ENCODE peak calls at places on chromosomes 12 and 14, in six cellular contexts. A is astrocyte of the spinal cord; Y is A549; O is neural progenitor cell; B is foreskin fibroblast; S is CD4-positive, alpha-beta memory T cell. I is an unnamed sample.

GRCh38 chr14:87869619-87870583 is 123.1 kb downstream of the GALC start:
- DNase-seq in O (no peak), Y (no peak), B (peak; percentile 7), S (no peak), A (peak; percentile 68), I (peak; percentile 64)

GRCh38 chr14:68627868-68628604 is 164.8 kb downstream of the ZFP36L1 start:
- DNase-seq in O (peak; percentile 88), B (no peak), A (no peak), Y (no peak), S (peak; percentile 41), I (no peak)

GRCh38 chr14:79021756-79022155 is 851.6 kb downstream of the NRXN3 start:
- DNase-seq in Y (no peak), O (no peak), A (no peak), B (no peak), S (no peak), I (no peak)

GRCh38 chr12:62379026-62379722 is 87.5 kb upstream of the MON2 start:
- DNase-seq in A (peak; percentile 3), O (no peak), B (no peak), S (no peak), Y (no peak), I (peak; percentile 4)

GRCh38 chr12:29039013-29039412 is 110.1 kb upstream of the FAR2 start:
- DNase-seq in Y (no peak), B (peak; percentile 93), S (no peak), A (peak; percentile 60), O (no peak), I (peak; percentile 97)

GRCh38 chr12:126890097-126890496 is 1376.9 kb upstream of the TMEM132C start:
- DNase-seq in S (no peak), O (no peak), Y (no peak), B (no peak), A (no peak), I (no peak)

GRCh38 chr12:44015333-44015941 is 179.6 kb downstream of the TMEM117 start:
- DNase-seq in Y (peak; percentile 57), S (peak; percentile 46), A (peak; percentile 66), O (peak; percentile 65), B (peak; percentile 20), I (peak; percentile 7)

GRCh38 chr12:9669534-9669933 is at the start of gene CLEC2D:
- DNase-seq in A (no peak), S (peak; percentile 75), B (no peak), Y (no peak), O (no peak), I (no peak)

GRCh38 chr14:80455031-80455430 is 243.7 kb upstream of the DIO2 start:
- DNase-seq in O (no peak), S (no peak), A (no peak), Y (no peak), B (no peak), I (no peak)

GRCh38 chr12:116303929-116304328 is 26.4 kb upstream of the MED13L start:
- DNase-seq in A (no peak), Y (no peak), S (no peak), B (peak; percentile 54), O (no peak), I (no peak)

GRCh38 chr14:71322660-71323250 is 415.5 kb downstream of the PCNX1 start:
- DNase-seq in B (peak; percentile 40), A (peak; percentile 72), S (peak; percentile 51), Y (peak; percentile 42), O (peak; percentile 15), I (no peak)

GRCh38 chr14:28382460-28383220 is 383.9 kb upstream of the FOXG1 start:
- DNase-seq in S (no peak), A (peak; percentile 93), B (peak; percentile 26), Y (peak; percentile 91), O (no peak), I (peak; percentile 90)

GRCh38 chr12:50951112-50951511 is 1.2 kb upstream of the HIGD1C start:
- DNase-seq in A (no peak), S (no peak), B (no peak), O (no peak), Y (no peak), I (no peak)

GRCh38 chr12:95790912-95791849 is 617 bp upstream of the NTN4 start:
- DNase-seq in A (no peak), O (peak; percentile 57), S (peak; percentile 37), Y (peak; percentile 84), B (no peak), I (no peak)

GRCh38 chr12:78087363-78087675 is 256.6 kb downstream of the NAV3 start:
- DNase-seq in S (no peak), O (no peak), B (no peak), Y (no peak), A (peak; percentile 26), I (no peak)

GRCh38 chr14:105532111-105532623 is 5.8 kb downstream of the TMEM121 start:
- DNase-seq in O (no peak), A (no peak), B (no peak), S (no peak), Y (no peak), I (no peak)

GRCh38 chr14:24282736-24283135 is 11.3 kb upstream of the RABGGTA start:
- DNase-seq in B (no peak), A (no peak), S (no peak), Y (no peak), O (no peak), I (no peak)

GRCh38 chr14:104686624-104687517 is 2.5 kb upstream of the INF2 start:
- DNase-seq in A (no peak), O (peak; percentile 1), B (no peak), S (no peak), Y (no peak), I (no peak)

GRCh38 chr12:63844391-63845341 is at the start of gene SRGAP1:
- DNase-seq in Y (peak; percentile 69), B (peak; percentile 51), A (peak; percentile 80), S (no peak), O (peak; percentile 10), I (peak; percentile 41)

GRCh38 chr12:104181313-104181712 is 34.3 kb upstream of the TXNRD1 start:
- DNase-seq in B (peak; percentile 28), A (peak; percentile 42), Y (peak; percentile 63), S (no peak), O (no peak), I (peak; percentile 64)

GRCh38 chr14:68823434-68824206 is 30.8 kb upstream of the ZFP36L1 start:
- DNase-seq in S (no peak), Y (no peak), O (no peak), B (no peak), A (no peak), I (no peak)

GRCh38 chr14:22497144-22497423 is 91.9 kb downstream of the DAD1 start:
- DNase-seq in Y (no peak), B (no peak), A (no peak), O (no peak), S (no peak), I (no peak)
- H3K4me3 ChIP-seq in Y (no peak overlapping the region), B (no peak overlapping the region), A (no peak overlapping the region), O (no peak overlapping the region), S (peak overlapping the region; percentile 42), I (no peak overlapping the region)

GRCh38 chr14:103607039-103607668 is 21.9 kb upstream of the KLC1 start:
- DNase-seq in Y (peak; percentile 37), A (peak; percentile 95), O (peak; percentile 64), S (peak; percentile 59), B (peak; percentile 85), I (peak; percentile 78)
- H3K4me3 ChIP-seq in Y (no peak overlapping the region), A (no peak overlapping the region), O (no peak overlapping the region), S (peak overlapping the region; percentile 23), B (no peak overlapping the region), I (peak overlapping the region; percentile 21)

DNA sequence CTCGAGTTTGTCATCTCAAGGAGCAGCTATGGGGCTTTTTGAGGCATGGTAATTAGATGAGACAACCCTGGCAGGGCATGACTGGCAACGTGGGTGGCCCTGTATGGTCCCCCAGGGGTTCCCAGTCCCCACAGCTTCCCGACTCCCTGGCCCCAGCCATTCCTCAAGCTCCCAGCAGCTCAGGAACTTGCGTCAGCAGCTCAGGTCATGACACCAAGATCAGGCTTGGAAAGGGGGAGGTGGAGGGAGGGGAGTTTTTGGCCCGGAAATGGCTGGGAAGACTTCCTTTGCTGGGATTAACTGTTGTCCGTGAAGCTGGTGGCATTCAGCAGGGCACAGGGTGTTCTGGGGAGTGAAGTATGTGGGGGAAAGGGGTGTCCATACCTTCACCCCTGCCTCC is 10.4 kb upstream of the NRIP2 start:
- DNase-seq in Y (no peak), O (peak; percentile 37), A (peak; percentile 67), B (peak; percentile 55), S (no peak), I (peak; percentile 72)
- H3K4me3 ChIP-seq in Y (no peak overlapping the region), O (no peak overlapping the region), A (no peak overlapping the region), B (no peak overlapping the region), S (no peak overlapping the region), I (no peak overlapping the region)

GRCh38 chr12:6476496-6476895 is 6.0 kb upstream of the VAMP1 start:
- DNase-seq in B (peak; percentile 41), S (no peak), O (no peak), A (peak; percentile 74), Y (no peak), I (no peak)

GRCh38 chr12:6472491-6472890 is 2.0 kb upstream of the VAMP1 start:
- DNase-seq in O (no peak), Y (no peak), A (no peak), S (no peak), B (no peak), I (no peak)

DNA sequence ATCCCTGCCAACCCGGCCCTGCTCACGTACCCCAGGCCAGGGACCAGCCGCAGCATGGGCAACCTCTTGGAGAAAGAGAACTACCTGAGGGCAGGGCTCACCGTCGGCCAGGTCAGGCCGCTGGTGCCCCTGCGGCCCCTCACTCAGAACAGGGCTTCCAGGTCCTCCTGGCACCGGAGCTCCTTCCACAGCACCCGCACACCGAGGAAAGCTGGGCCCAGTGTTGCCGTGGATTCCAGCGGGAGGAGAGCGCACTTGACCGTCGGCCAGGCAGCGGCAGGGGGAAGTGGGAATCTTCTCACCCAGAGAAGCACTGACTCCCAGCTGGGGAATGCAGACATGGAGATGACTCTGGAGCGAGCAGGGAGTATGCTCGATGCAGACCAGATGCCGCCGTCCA is 7.9 kb upstream of the VAMP1 start:
- DNase-seq in O (no peak), S (no peak), A (no peak), Y (no peak), B (peak; percentile 74), I (no peak)
- H3K4me3 ChIP-seq in O (no peak overlapping the region), S (no peak overlapping the region), A (no peak overlapping the region), Y (no peak overlapping the region), B (no peak overlapping the region), I (no peak overlapping the region)

DNA sequence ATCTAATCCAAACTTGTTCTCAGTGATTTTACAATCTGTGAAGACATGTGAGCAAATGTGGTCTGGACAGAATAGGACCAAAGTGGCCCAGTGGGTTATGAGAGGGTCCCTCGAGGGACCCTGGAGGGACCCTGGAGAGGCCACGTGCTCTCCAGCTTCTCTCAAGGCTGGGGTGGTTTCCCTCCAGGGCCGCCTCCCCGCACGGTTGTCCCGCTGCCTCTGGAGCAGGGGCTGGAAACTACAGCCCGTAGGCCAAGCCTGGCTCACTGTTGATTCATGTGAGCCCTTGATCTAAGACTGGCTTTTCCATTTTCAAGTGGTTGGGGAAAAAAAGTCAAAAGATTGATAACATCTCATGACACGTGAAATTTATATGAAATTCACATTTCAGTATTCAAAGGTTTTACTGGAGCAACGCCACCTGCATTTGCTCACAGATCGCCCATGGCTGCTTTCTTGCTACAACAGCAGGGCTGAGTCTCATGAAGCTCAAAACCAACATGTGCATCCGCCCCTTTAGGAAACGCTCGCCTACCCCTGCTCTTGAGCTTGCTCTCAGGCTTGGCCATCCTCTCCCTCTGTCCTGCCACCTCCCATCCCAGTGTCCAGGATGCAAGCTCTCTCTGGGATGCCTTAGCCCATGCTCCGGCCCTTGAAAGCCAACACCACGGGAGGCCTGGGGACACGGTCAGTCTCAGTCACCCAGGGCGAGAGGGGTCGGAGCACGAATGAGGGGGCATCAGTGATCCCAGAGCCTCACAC is 12.1 kb upstream of the LRTM2 start:
- DNase-seq in S (no peak), B (no peak), O (no peak), Y (no peak), A (no peak), I (no peak)
- H3K4me3 ChIP-seq in S (no peak overlapping the region), B (no peak overlapping the region), O (no peak overlapping the region), Y (no peak overlapping the region), A (no peak overlapping the region), I (no peak overlapping the region)

GRCh38 chr14:42437809-42438208 is 831.1 kb downstream of the LRFN5 start:
- DNase-seq in B (no peak), S (no peak), Y (no peak), A (no peak), O (no peak), I (no peak)
- H3K4me3 ChIP-seq in B (no peak overlapping the region), S (no peak overlapping the region), Y (no peak overlapping the region), A (no peak overlapping the region), O (no peak overlapping the region), I (no peak overlapping the region)

I was measured in skeletal muscle cell.